ENCODE peak calls at places on chromosomes 11 and 22, in six cellular contexts. I is H9, Q is fibroblast of pulmonary artery, A is MM.1S, U is neural crest cell, K is GM06990. Z is an unnamed sample.

GRCh38 chr11:28837599-28837998 is 729.4 kb downstream of the METTL15 start:
- DNase-seq in U (no peak), Q (no peak), A (no peak), K (no peak), I (no peak), Z (no peak)

GRCh38 chr11:18706330-18707243 is 8.0 kb downstream of the TMEM86A start:
- DNase-seq in U (no peak), K (no peak), I (no peak), A (no peak), Q (peak; percentile 50), Z (no peak)

GRCh38 chr11:27864046-27865025 is 164.1 kb upstream of the BDNF start:
- DNase-seq in I (no peak), A (no peak), K (no peak), Q (no peak), U (no peak), Z (no peak)

GRCh38 chr22:32652609-32653008 is 148.9 kb upstream of the TIMP3 start:
- DNase-seq in K (no peak), I (no peak), A (no peak), U (no peak), Q (no peak), Z (no peak)

GRCh38 chr22:30596886-30597285 is 5.2 kb upstream of the PES1 start:
- DNase-seq in I (peak; percentile 62), Q (no peak), K (no peak), U (no peak), A (no peak), Z (no peak)

GRCh38 chr11:19984048-19984742 is 176.1 kb downstream of the DBX1 start:
- DNase-seq in A (no peak), Q (no peak), I (no peak), K (no peak), U (no peak), Z (no peak)

GRCh38 chr11:93236741-93237675 is 39.2 kb upstream of the SLC36A4 start:
- DNase-seq in Q (peak; percentile 57), U (peak; percentile 29), A (peak; percentile 51), K (no peak), I (peak; percentile 52), Z (no peak)

GRCh38 chr22:20062043-20062765 is 17.8 kb upstream of the DGCR8 start:
- DNase-seq in I (no peak), U (no peak), A (no peak), Q (no peak), K (no peak), Z (no peak)

GRCh38 chr22:38956551-38956950 is 858 bp upstream of the APOBEC3A start:
- DNase-seq in K (no peak), I (no peak), U (no peak), Q (no peak), A (no peak), Z (no peak)

GRCh38 chr11:31803813-31804438 is 7.2 kb downstream of the PAX6 start:
- DNase-seq in I (peak; percentile 30), K (no peak), Q (no peak), A (no peak), U (peak; percentile 14), Z (no peak)

GRCh38 chr11:15967166-15967565 is 389.2 kb downstream of the SOX6 start:
- DNase-seq in A (no peak), K (no peak), Q (peak; percentile 74), U (no peak), I (no peak), Z (no peak)

GRCh38 chr11:115221461-115222069 is 282.6 kb downstream of the CADM1 start:
- DNase-seq in I (no peak), A (peak; percentile 83), U (no peak), K (peak; percentile 16), Q (no peak), Z (no peak)

GRCh38 chr11:35171226-35171625 is 32.3 kb downstream of the CD44 start:
- DNase-seq in U (no peak), Q (no peak), I (no peak), A (no peak), K (no peak), Z (no peak)

GRCh38 chr11:102318469-102318868 is 1.2 kb downstream of the BIRC3 start:
- DNase-seq in Q (no peak), A (peak; percentile 61), U (no peak), K (no peak), I (no peak), Z (no peak)

GRCh38 chr22:46632646-46633249 is 12.6 kb downstream of the GRAMD4 start:
- DNase-seq in U (no peak), K (no peak), Q (no peak), I (no peak), A (no peak), Z (no peak)

GRCh38 chr11:73810637-73811036 is 23.0 kb downstream of the MRPL48 start:
- DNase-seq in Q (no peak), K (no peak), A (no peak), I (no peak), U (no peak), Z (no peak)

GRCh38 chr11:2651826-2652237 is 48.0 kb downstream of the KCNQ1OT1 start:
- DNase-seq in K (no peak), Q (no peak), I (no peak), U (no peak), A (no peak), Z (no peak)

GRCh38 chr11:95419915-95420314 is 188.9 kb upstream of the SESN3 start:
- DNase-seq in U (no peak), I (no peak), Q (peak; percentile 54), A (no peak), K (no peak), Z (no peak)

GRCh38 chr22:20550057-20550817 is 42.8 kb downstream of the MED15 start:
- DNase-seq in U (no peak), A (no peak), K (no peak), Q (no peak), I (no peak), Z (no peak)

GRCh38 chr11:100403817-100404216 is 283.3 kb upstream of the ARHGAP42 start:
- DNase-seq in Q (peak; percentile 46), A (no peak), I (no peak), K (no peak), U (no peak), Z (no peak)

GRCh38 chr11:86692317-86692716 is 19.9 kb upstream of the ME3 start:
- DNase-seq in K (no peak), A (no peak), U (no peak), Q (peak; percentile 29), I (no peak), Z (no peak)

GRCh38 chr22:23108324-23109078 is 33.3 kb downstream of the RSPH14 start:
- DNase-seq in K (no peak), I (no peak), A (no peak), Q (no peak), U (no peak), Z (no peak)

GRCh38 chr11:9615031-9615451 is 41.6 kb downstream of the WEE1 start:
- DNase-seq in Q (no peak), K (peak; percentile 65), A (no peak), I (no peak), U (no peak), Z (peak; percentile 60)

GRCh38 chr11:62024975-62025374 is 57.5 kb upstream of the FTH1 start:
- DNase-seq in I (no peak), Q (peak; percentile 32), U (no peak), A (no peak), K (no peak), Z (no peak)

GRCh38 chr11:17012712-17013547 is 1.3 kb downstream of the PLEKHA7 start:
- DNase-seq in A (no peak), I (peak; percentile 71), K (no peak), Q (peak; percentile 35), U (peak; percentile 42), Z (no peak)

GRCh38 chr11:102990145-102990544 is 34.6 kb upstream of the MMP13 start:
- DNase-seq in Q (no peak), I (no peak), U (no peak), K (no peak), A (no peak), Z (no peak)

GRCh38 chr22:37333724-37334460 is 51.6 kb downstream of the CYTH4 start:
- DNase-seq in K (no peak), Q (no peak), A (no peak), I (no peak), U (no peak), Z (no peak)

DNA sequence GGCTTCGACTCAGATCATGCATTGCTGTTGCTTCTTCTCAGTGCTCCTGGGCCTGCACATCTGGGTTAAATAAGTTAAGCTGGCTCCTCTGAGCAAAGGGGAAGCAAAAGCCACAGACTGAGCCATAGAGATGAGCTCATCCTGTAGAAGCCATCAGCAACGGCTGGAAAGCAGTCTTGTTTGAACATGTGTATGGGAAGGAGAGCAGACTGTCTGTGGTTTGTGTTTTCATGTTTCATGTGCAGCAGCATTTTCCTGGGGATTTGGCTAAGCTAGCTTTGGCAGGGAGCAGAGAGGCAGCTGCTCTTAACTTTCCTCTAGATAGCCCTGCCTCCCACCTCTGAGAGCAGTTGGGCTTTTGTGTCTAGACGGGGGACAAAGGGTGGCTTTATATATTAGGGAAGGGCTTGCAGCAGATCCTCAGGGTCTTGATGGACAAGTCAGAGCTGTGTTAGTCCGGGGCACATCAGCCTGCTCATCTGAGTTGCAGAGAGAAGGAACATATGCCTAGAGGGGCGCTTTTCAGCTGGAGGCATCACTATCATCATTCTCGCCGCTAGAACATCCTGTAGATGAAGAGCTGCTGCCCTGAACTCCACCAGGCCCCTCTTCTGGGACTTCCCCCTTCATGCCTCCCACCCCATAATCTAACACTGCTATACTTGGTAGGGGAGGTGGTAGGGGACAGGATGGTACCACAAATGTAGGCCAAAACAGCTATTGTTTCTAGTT is 14.9 kb downstream of the DCPS start:
- DNase-seq in Q (peak; percentile 71), K (no peak), I (no peak), U (no peak), A (peak; percentile 67), Z (no peak)
- TF ChIP-seq CTCF in Q (no peak), K (no peak), I (no peak), U (no peak), A (no peak), Z (no peak)

DNA sequence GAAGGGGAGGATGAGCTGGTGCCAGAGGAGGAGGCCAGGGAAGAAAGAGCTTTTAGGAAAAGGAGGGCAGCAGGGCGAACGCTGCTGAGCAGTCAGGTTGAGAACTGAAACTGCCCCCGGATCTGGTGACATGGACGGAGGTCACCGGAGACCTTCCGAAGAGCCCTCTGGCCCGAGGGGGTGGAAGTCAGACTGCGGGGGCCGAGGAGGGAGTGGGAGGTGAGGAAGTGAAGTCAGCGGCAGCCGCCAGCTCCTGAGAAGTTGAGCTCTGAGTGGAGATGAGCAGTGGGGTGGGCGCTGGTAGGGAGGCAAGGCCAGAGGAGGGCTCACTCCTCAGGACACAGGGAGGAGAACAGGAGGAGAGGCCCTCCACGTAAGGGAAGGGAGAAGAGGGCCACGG is 18.8 kb upstream of the LRRC32 start:
- DNase-seq in K (no peak), U (no peak), A (no peak), I (no peak), Q (peak; percentile 24), Z (no peak)
- TF ChIP-seq CTCF in K (no peak), U (no peak), A (no peak), I (no peak), Q (no peak), Z (no peak)

GRCh38 chr11:84468255-84468654 is 1158.9 kb downstream of the DLG2 start:
- DNase-seq in U (no peak), K (no peak), I (no peak), Q (peak; percentile 16), A (no peak), Z (no peak)
- TF ChIP-seq CTCF in U (no peak), K (no peak), I (no peak), Q (no peak), A (no peak), Z (no peak)

GRCh38 chr11:55895216-55895615 is 12.1 kb downstream of the TRIM51 start:
- DNase-seq in U (no peak), Q (no peak), I (no peak), K (no peak), A (no peak), Z (no peak)
- TF ChIP-seq CTCF in U (no peak), Q (no peak), I (peak; percentile 11), K (no peak), A (no peak), Z (no peak)

Z was measured in activated B cell treated with CpG ODN at 0.5 μM for 24 hours.